ENCODE peak calls at places on chromosomes 1 and 21, in ten cellular contexts. One of them, this sample, is unnamed.

GRCh38 chr1:183416850-183417690 is 1.1 kb downstream of the NMNAT2 start:
- DNase-seq in amygdala: peak; percentile 21
- DNase-seq in cardiac fibroblast: peak; percentile 65
- DNase-seq in ecto neural progenitor cell: peak; percentile 87
- DNase-seq in PC-9: no peak
- DNase-seq in body of pancreas: peak; percentile 53
- DNase-seq in stimulated activated CD4-positive, alpha-beta T cell treated with anti-CD3 and anti-CD28 coated beads, TNF-alpha, amount 100 ng/mL, for 4 hours: no peak
- DNase-seq in T1000: peak; percentile 20
- DNase-seq in activated CD4-positive, alpha-beta T cell treated with anti-CD3 and anti-CD28 coated beads, Interleukin-2, amount 50 U/mL, for 48 hours: peak; percentile 35
- DNase-seq in NCI-H1092: peak; percentile 24
- DNase-seq in this sample: peak; percentile 56

GRCh38 chr21:16084776-16085364 is 355.1 kb downstream of the USP25 start:
- DNase-seq in cardiac fibroblast: peak; percentile 17
- DNase-seq in ecto neural progenitor cell: no peak
- DNase-seq in stimulated activated CD4-positive, alpha-beta T cell treated with anti-CD3 and anti-CD28 coated beads, TNF-alpha, amount 100 ng/mL, for 4 hours: no peak
- DNase-seq in NCI-H1092: no peak
- DNase-seq in amygdala: no peak
- DNase-seq in PC-9: peak; percentile 1
- DNase-seq in body of pancreas: peak; percentile 40
- DNase-seq in T1000: no peak
- DNase-seq in activated CD4-positive, alpha-beta T cell treated with anti-CD3 and anti-CD28 coated beads, Interleukin-2, amount 50 U/mL, for 48 hours: no peak
- DNase-seq in this sample: peak; percentile 9

GRCh38 chr1:27993241-27993640 is 33.5 kb downstream of the XKR8 start:
- DNase-seq in cardiac fibroblast: peak; percentile 18
- DNase-seq in NCI-H1092: no peak
- DNase-seq in activated CD4-positive, alpha-beta T cell treated with anti-CD3 and anti-CD28 coated beads, Interleukin-2, amount 50 U/mL, for 48 hours: peak; percentile 25
- DNase-seq in ecto neural progenitor cell: no peak
- DNase-seq in T1000: no peak
- DNase-seq in stimulated activated CD4-positive, alpha-beta T cell treated with anti-CD3 and anti-CD28 coated beads, TNF-alpha, amount 100 ng/mL, for 4 hours: no peak
- DNase-seq in body of pancreas: no peak
- DNase-seq in amygdala: no peak
- DNase-seq in PC-9: no peak
- DNase-seq in this sample: no peak

GRCh38 chr1:230568008-230568407 is 74.3 kb upstream of the COG2 start:
- DNase-seq in body of pancreas: peak; percentile 58
- DNase-seq in ecto neural progenitor cell: peak; percentile 42
- DNase-seq in PC-9: peak; percentile 1
- DNase-seq in amygdala: no peak
- DNase-seq in NCI-H1092: no peak
- DNase-seq in stimulated activated CD4-positive, alpha-beta T cell treated with anti-CD3 and anti-CD28 coated beads, TNF-alpha, amount 100 ng/mL, for 4 hours: no peak
- DNase-seq in T1000: no peak
- DNase-seq in cardiac fibroblast: peak; percentile 37
- DNase-seq in activated CD4-positive, alpha-beta T cell treated with anti-CD3 and anti-CD28 coated beads, Interleukin-2, amount 50 U/mL, for 48 hours: peak; percentile 31
- DNase-seq in this sample: no peak

GRCh38 chr1:38829368-38829767 is 30.2 kb downstream of the RRAGC start:
- DNase-seq in cardiac fibroblast: no peak
- DNase-seq in ecto neural progenitor cell: no peak
- DNase-seq in PC-9: no peak
- DNase-seq in T1000: no peak
- DNase-seq in NCI-H1092: no peak
- DNase-seq in amygdala: no peak
- DNase-seq in stimulated activated CD4-positive, alpha-beta T cell treated with anti-CD3 and anti-CD28 coated beads, TNF-alpha, amount 100 ng/mL, for 4 hours: no peak
- DNase-seq in body of pancreas: no peak
- DNase-seq in activated CD4-positive, alpha-beta T cell treated with anti-CD3 and anti-CD28 coated beads, Interleukin-2, amount 50 U/mL, for 48 hours: no peak
- DNase-seq in this sample: no peak

GRCh38 chr1:184075040-184076029 is 23.8 kb downstream of the TSEN15 start:
- DNase-seq in stimulated activated CD4-positive, alpha-beta T cell treated with anti-CD3 and anti-CD28 coated beads, TNF-alpha, amount 100 ng/mL, for 4 hours: no peak
- DNase-seq in NCI-H1092: peak; percentile 75
- DNase-seq in amygdala: no peak
- DNase-seq in T1000: no peak
- DNase-seq in cardiac fibroblast: peak; percentile 80
- DNase-seq in body of pancreas: peak; percentile 19
- DNase-seq in ecto neural progenitor cell: no peak
- DNase-seq in activated CD4-positive, alpha-beta T cell treated with anti-CD3 and anti-CD28 coated beads, Interleukin-2, amount 50 U/mL, for 48 hours: no peak
- DNase-seq in PC-9: peak; percentile 15
- DNase-seq in this sample: peak; percentile 63

GRCh38 chr1:201539561-201540404 is 856 bp downstream of the NAV1 start:
- DNase-seq in NCI-H1092: peak; percentile 59
- DNase-seq in activated CD4-positive, alpha-beta T cell treated with anti-CD3 and anti-CD28 coated beads, Interleukin-2, amount 50 U/mL, for 48 hours: no peak
- DNase-seq in stimulated activated CD4-positive, alpha-beta T cell treated with anti-CD3 and anti-CD28 coated beads, TNF-alpha, amount 100 ng/mL, for 4 hours: no peak
- DNase-seq in body of pancreas: peak; percentile 22
- DNase-seq in ecto neural progenitor cell: peak; percentile 68
- DNase-seq in T1000: peak; percentile 32
- DNase-seq in cardiac fibroblast: peak; percentile 64
- DNase-seq in amygdala: peak; percentile 30
- DNase-seq in PC-9: peak; percentile 25
- DNase-seq in this sample: no peak

GRCh38 chr1:197862221-197862620 is 40.2 kb upstream of the C1orf53 start:
- DNase-seq in NCI-H1092: no peak
- DNase-seq in activated CD4-positive, alpha-beta T cell treated with anti-CD3 and anti-CD28 coated beads, Interleukin-2, amount 50 U/mL, for 48 hours: no peak
- DNase-seq in ecto neural progenitor cell: no peak
- DNase-seq in amygdala: no peak
- DNase-seq in PC-9: no peak
- DNase-seq in body of pancreas: no peak
- DNase-seq in stimulated activated CD4-positive, alpha-beta T cell treated with anti-CD3 and anti-CD28 coated beads, TNF-alpha, amount 100 ng/mL, for 4 hours: no peak
- DNase-seq in cardiac fibroblast: no peak
- DNase-seq in T1000: no peak
- DNase-seq in this sample: no peak

GRCh38 chr1:115373305-115373704 is 35.3 kb upstream of the NGF start:
- DNase-seq in ecto neural progenitor cell: no peak
- DNase-seq in stimulated activated CD4-positive, alpha-beta T cell treated with anti-CD3 and anti-CD28 coated beads, TNF-alpha, amount 100 ng/mL, for 4 hours: no peak
- DNase-seq in amygdala: no peak
- DNase-seq in T1000: peak; percentile 13
- DNase-seq in body of pancreas: no peak
- DNase-seq in cardiac fibroblast: peak; percentile 84
- DNase-seq in PC-9: peak; percentile 10
- DNase-seq in NCI-H1092: no peak
- DNase-seq in activated CD4-positive, alpha-beta T cell treated with anti-CD3 and anti-CD28 coated beads, Interleukin-2, amount 50 U/mL, for 48 hours: no peak
- DNase-seq in this sample: no peak

GRCh38 chr1:154624756-154625643 is 17.0 kb upstream of the ADAR start:
- DNase-seq in PC-9: no peak
- DNase-seq in body of pancreas: no peak
- DNase-seq in NCI-H1092: no peak
- DNase-seq in T1000: no peak
- DNase-seq in amygdala: no peak
- DNase-seq in cardiac fibroblast: peak; percentile 65
- DNase-seq in ecto neural progenitor cell: no peak
- DNase-seq in activated CD4-positive, alpha-beta T cell treated with anti-CD3 and anti-CD28 coated beads, Interleukin-2, amount 50 U/mL, for 48 hours: no peak
- DNase-seq in stimulated activated CD4-positive, alpha-beta T cell treated with anti-CD3 and anti-CD28 coated beads, TNF-alpha, amount 100 ng/mL, for 4 hours: no peak
- DNase-seq in this sample: no peak

GRCh38 chr1:54804471-54805132 is 3.5 kb upstream of the TTC22 start:
- DNase-seq in cardiac fibroblast: peak; percentile 47
- DNase-seq in T1000: no peak
- DNase-seq in amygdala: no peak
- DNase-seq in stimulated activated CD4-positive, alpha-beta T cell treated with anti-CD3 and anti-CD28 coated beads, TNF-alpha, amount 100 ng/mL, for 4 hours: no peak
- DNase-seq in NCI-H1092: no peak
- DNase-seq in activated CD4-positive, alpha-beta T cell treated with anti-CD3 and anti-CD28 coated beads, Interleukin-2, amount 50 U/mL, for 48 hours: peak; percentile 57
- DNase-seq in PC-9: no peak
- DNase-seq in ecto neural progenitor cell: no peak
- DNase-seq in body of pancreas: peak; percentile 3
- DNase-seq in this sample: no peak

GRCh38 chr21:44867999-44868700 is 5.3 kb downstream of the PTTG1IP start:
- DNase-seq in activated CD4-positive, alpha-beta T cell treated with anti-CD3 and anti-CD28 coated beads, Interleukin-2, amount 50 U/mL, for 48 hours: peak; percentile 61
- DNase-seq in cardiac fibroblast: peak; percentile 8
- DNase-seq in PC-9: no peak
- DNase-seq in T1000: no peak
- DNase-seq in body of pancreas: no peak
- DNase-seq in amygdala: no peak
- DNase-seq in stimulated activated CD4-positive, alpha-beta T cell treated with anti-CD3 and anti-CD28 coated beads, TNF-alpha, amount 100 ng/mL, for 4 hours: no peak
- DNase-seq in NCI-H1092: no peak
- DNase-seq in ecto neural progenitor cell: no peak
- DNase-seq in this sample: no peak

GRCh38 chr1:226602186-226603029 is 53.8 kb downstream of the STUM start:
- DNase-seq in body of pancreas: no peak
- DNase-seq in cardiac fibroblast: peak; percentile 93
- DNase-seq in stimulated activated CD4-positive, alpha-beta T cell treated with anti-CD3 and anti-CD28 coated beads, TNF-alpha, amount 100 ng/mL, for 4 hours: no peak
- DNase-seq in NCI-H1092: no peak
- DNase-seq in ecto neural progenitor cell: no peak
- DNase-seq in activated CD4-positive, alpha-beta T cell treated with anti-CD3 and anti-CD28 coated beads, Interleukin-2, amount 50 U/mL, for 48 hours: no peak
- DNase-seq in T1000: no peak
- DNase-seq in amygdala: no peak
- DNase-seq in PC-9: no peak
- DNase-seq in this sample: no peak

GRCh38 chr1:14977338-14977931 is 176.1 kb upstream of the TMEM51 start:
- DNase-seq in stimulated activated CD4-positive, alpha-beta T cell treated with anti-CD3 and anti-CD28 coated beads, TNF-alpha, amount 100 ng/mL, for 4 hours: no peak
- DNase-seq in PC-9: peak; percentile 82
- DNase-seq in body of pancreas: no peak
- DNase-seq in cardiac fibroblast: no peak
- DNase-seq in amygdala: no peak
- DNase-seq in activated CD4-positive, alpha-beta T cell treated with anti-CD3 and anti-CD28 coated beads, Interleukin-2, amount 50 U/mL, for 48 hours: no peak
- DNase-seq in ecto neural progenitor cell: no peak
- DNase-seq in NCI-H1092: no peak
- DNase-seq in T1000: no peak
- DNase-seq in this sample: no peak

GRCh38 chr1:110211503-110212164 is 1.5 kb downstream of the KCNC4 start:
- DNase-seq in amygdala: no peak
- DNase-seq in PC-9: no peak
- DNase-seq in stimulated activated CD4-positive, alpha-beta T cell treated with anti-CD3 and anti-CD28 coated beads, TNF-alpha, amount 100 ng/mL, for 4 hours: no peak
- DNase-seq in NCI-H1092: no peak
- DNase-seq in ecto neural progenitor cell: peak; percentile 71
- DNase-seq in body of pancreas: no peak
- DNase-seq in cardiac fibroblast: no peak
- DNase-seq in activated CD4-positive, alpha-beta T cell treated with anti-CD3 and anti-CD28 coated beads, Interleukin-2, amount 50 U/mL, for 48 hours: peak; percentile 54
- DNase-seq in T1000: no peak
- DNase-seq in this sample: no peak

GRCh38 chr1:143699115-143699514 is 272.7 kb downstream of the FAM72C start:
- DNase-seq in ecto neural progenitor cell: no peak
- DNase-seq in NCI-H1092: no peak
- DNase-seq in activated CD4-positive, alpha-beta T cell treated with anti-CD3 and anti-CD28 coated beads, Interleukin-2, amount 50 U/mL, for 48 hours: no peak
- DNase-seq in T1000: no peak
- DNase-seq in body of pancreas: no peak
- DNase-seq in amygdala: no peak
- DNase-seq in stimulated activated CD4-positive, alpha-beta T cell treated with anti-CD3 and anti-CD28 coated beads, TNF-alpha, amount 100 ng/mL, for 4 hours: no peak
- DNase-seq in PC-9: no peak
- DNase-seq in cardiac fibroblast: no peak
- DNase-seq in this sample: no peak

GRCh38 chr1:3471356-3472087 is 17.1 kb downstream of the ARHGEF16 start:
- DNase-seq in NCI-H1092: no peak
- DNase-seq in ecto neural progenitor cell: peak; percentile 85
- DNase-seq in PC-9: no peak
- DNase-seq in stimulated activated CD4-positive, alpha-beta T cell treated with anti-CD3 and anti-CD28 coated beads, TNF-alpha, amount 100 ng/mL, for 4 hours: no peak
- DNase-seq in T1000: peak; percentile 36
- DNase-seq in cardiac fibroblast: peak; percentile 61
- DNase-seq in body of pancreas: no peak
- DNase-seq in amygdala: no peak
- DNase-seq in activated CD4-positive, alpha-beta T cell treated with anti-CD3 and anti-CD28 coated beads, Interleukin-2, amount 50 U/mL, for 48 hours: no peak
- DNase-seq in this sample: peak; percentile 64